ENCODE peak calls at places on chromosome 9, in six cellular contexts. Z is mesenchymal stem cell, V is IMR-90, C is H1, X is mesendoderm, I is neuronal stem cell. O is an unnamed sample.

GRCh38 chr9:122370303-122370702 is 521 bp upstream of the PTGS1 start:
- DNase-seq in Z (no peak), V (no peak), C (no peak), X (no peak), I (no peak), O (no peak)

GRCh38 chr9:98974994-98975712 is 31.4 kb downstream of the COL15A1 start:
- DNase-seq in Z (peak; percentile 65), V (peak; percentile 66), C (peak; percentile 99), X (peak; percentile 90), I (peak; percentile 74), O (peak; percentile 85)

GRCh38 chr9:83920469-83920941 is 727 bp downstream of the KIF27 start:
- DNase-seq in Z (peak; percentile 64), V (peak; percentile 38), C (no peak), X (peak; percentile 88), I (no peak), O (peak; percentile 37)

GRCh38 chr9:6014668-6015270 is 655 bp downstream of the RANBP6 start:
- DNase-seq in Z (peak; percentile 86), V (peak; percentile 84), C (no peak), X (peak; percentile 64), I (no peak), O (peak; percentile 88)

GRCh38 chr9:37371565-37372464 is 50.7 kb upstream of the GRHPR start:
- DNase-seq in Z (no peak), V (peak; percentile 58), C (no peak), X (no peak), I (no peak), O (peak; percentile 94)

GRCh38 chr9:92115977-92116285 is 718 bp upstream of the SPTLC1 start:
- DNase-seq in Z (no peak), V (no peak), C (no peak), X (no peak), I (no peak), O (no peak)

GRCh38 chr9:36903541-36904435 is 130.3 kb downstream of the PAX5 start:
- DNase-seq in Z (peak; percentile 76), V (peak; percentile 52), C (no peak), X (no peak), I (no peak), O (no peak)

GRCh38 chr9:111632051-111632450 is 917 bp downstream of the DNAJC25 start:
- DNase-seq in Z (peak; percentile 24), V (no peak), C (no peak), X (no peak), I (no peak), O (peak; percentile 14)

GRCh38 chr9:20728493-20729220 is 44.6 kb downstream of the FOCAD start:
- DNase-seq in Z (peak; percentile 20), V (peak; percentile 35), C (no peak), X (no peak), I (no peak), O (no peak)

GRCh38 chr9:99011161-99011709 is 67.5 kb downstream of the COL15A1 start:
- DNase-seq in Z (peak; percentile 58), V (peak; percentile 48), C (no peak), X (peak; percentile 87), I (peak; percentile 42), O (no peak)

GRCh38 chr9:105502276-105502675 is 54.4 kb downstream of the FSD1L start:
- DNase-seq in Z (no peak), V (peak; percentile 41), C (no peak), X (no peak), I (no peak), O (no peak)

GRCh38 chr9:33619666-33620404 is 95.8 kb downstream of the ANKRD18B start:
- DNase-seq in Z (peak; percentile 92), V (peak; percentile 97), C (no peak), X (peak; percentile 88), I (no peak), O (no peak)

GRCh38 chr9:4508246-4508906 is 18.1 kb downstream of the SLC1A1 start:
- DNase-seq in Z (peak; percentile 72), V (peak; percentile 53), C (no peak), X (peak; percentile 65), I (no peak), O (peak; percentile 66)

GRCh38 chr9:12732971-12733370 is 39.8 kb downstream of the TYRP1 start:
- DNase-seq in Z (no peak), V (no peak), C (no peak), X (no peak), I (no peak), O (no peak)

GRCh38 chr9:7858166-7858565 is 58.6 kb upstream of the DMAC1 start:
- DNase-seq in Z (no peak), V (no peak), C (no peak), X (no peak), I (no peak), O (no peak)

GRCh38 chr9:107674937-107675277 is 185.3 kb upstream of the KLF4 start:
- DNase-seq in Z (no peak), V (no peak), C (no peak), X (no peak), I (no peak), O (peak; percentile 57)

GRCh38 chr9:5536684-5537083 is 26.4 kb downstream of the PDCD1LG2 start:
- DNase-seq in Z (no peak), V (no peak), C (no peak), X (no peak), I (no peak), O (peak; percentile 22)

GRCh38 chr9:109241931-109242330 is 74.9 kb upstream of the FRRS1L start:
- DNase-seq in Z (no peak), V (no peak), C (no peak), X (no peak), I (no peak), O (no peak)

GRCh38 chr9:16982780-16983179 is 112.3 kb upstream of the BNC2 start:
- DNase-seq in Z (no peak), V (no peak), C (no peak), X (no peak), I (no peak), O (peak; percentile 54)

GRCh38 chr9:96056221-96056620 is 180.7 kb downstream of the ERCC6L2 start:
- DNase-seq in Z (no peak), V (no peak), C (no peak), X (no peak), I (no peak), O (no peak)

GRCh38 chr9:116842658-116843057 is 155.6 kb downstream of the TRIM32 start:
- DNase-seq in Z (no peak), V (no peak), C (peak; percentile 63), X (peak; percentile 68), I (no peak), O (peak; percentile 8)

GRCh38 chr9:72526901-72527800 is 5.7 kb downstream of the TMC1 start:
- DNase-seq in Z (peak; percentile 97), V (peak; percentile 93), C (peak; percentile 59), X (peak; percentile 92), I (peak; percentile 62), O (peak; percentile 56)

GRCh38 chr9:22160235-22160634 is 151.1 kb upstream of the CDKN2B start:
- DNase-seq in Z (no peak), V (peak; percentile 69), C (no peak), X (no peak), I (no peak), O (no peak)

GRCh38 chr9:108634164-108634563 is 221.6 kb downstream of the ACTL7B start:
- DNase-seq in Z (no peak), V (no peak), C (no peak), X (no peak), I (no peak), O (no peak)

GRCh38 chr9:76453785-76454184 is 5.2 kb upstream of the GCNT1 start:
- DNase-seq in Z (peak; percentile 64), V (peak; percentile 83), C (no peak), X (no peak), I (no peak), O (peak; percentile 90)

GRCh38 chr9:107874591-107875374 is 385.2 kb upstream of the KLF4 start:
- DNase-seq in Z (no peak), V (no peak), C (no peak), X (no peak), I (no peak), O (peak; percentile 91)

GRCh38 chr9:127945942-127946341 is 8.3 kb upstream of the DPM2 start:
- DNase-seq in Z (no peak), V (no peak), C (no peak), X (no peak), I (no peak), O (no peak)

GRCh38 chr9:127083133-127083532 is 39.3 kb downstream of the ANGPTL2 start:
- DNase-seq in Z (no peak), V (no peak), C (no peak), X (no peak), I (no peak), O (no peak)

GRCh38 chr9:121700165-121700830 is 48.9 kb downstream of the DAB2IP start:
- DNase-seq in Z (peak; percentile 37), V (peak; percentile 48), C (peak; percentile 77), X (peak; percentile 71), I (peak; percentile 12), O (no peak)

GRCh38 chr9:69427286-69427685 is 102.3 kb downstream of the ENTREP1 start:
- DNase-seq in Z (peak; percentile 70), V (peak; percentile 11), C (no peak), X (no peak), I (no peak), O (no peak)

GRCh38 chr9:35727676-35728040 is 4.3 kb downstream of the TLN1 start:
- DNase-seq in Z (no peak), V (no peak), C (no peak), X (no peak), I (no peak), O (peak; percentile 30)
- H4K8ac ChIP-seq in Z (peak overlapping the region; percentile 71), V (peak overlapping the region; percentile 99), C (peak overlapping the region; percentile 69), X (no peak overlapping the region), I (no peak overlapping the region), O (peak overlapping the region; percentile 90)

GRCh38 chr9:134929560-134930158 is 11.9 kb upstream of the FCN1 start:
- DNase-seq in Z (no peak), V (no peak), C (no peak), X (no peak), I (no peak), O (no peak)
- H3K4me3 ChIP-seq in Z (no peak overlapping the region), V (no peak overlapping the region), C (no peak overlapping the region), X (no peak overlapping the region), I (no peak overlapping the region), O (no peak overlapping the region)

GRCh38 chr9:130996672-130997394 is 12.1 kb upstream of the LAMC3 start:
- DNase-seq in Z (no peak), V (no peak), C (no peak), X (no peak), I (no peak), O (no peak)
- H4K8ac ChIP-seq in Z (no peak overlapping the region), V (no peak overlapping the region), C (peak overlapping the region; percentile 45), X (no peak overlapping the region), I (no peak overlapping the region), O (no peak overlapping the region)

GRCh38 chr9:130328349-130328801 is 62.8 kb downstream of the HMCN2 start:
- DNase-seq in Z (peak; percentile 79), V (peak; percentile 43), C (no peak), X (no peak), I (no peak), O (peak; percentile 45)

GRCh38 chr9:130327070-130327780 is 61.7 kb downstream of the HMCN2 start:
- DNase-seq in Z (no peak), V (no peak), C (peak; percentile 92), X (peak; percentile 61), I (no peak), O (peak; percentile 44)

GRCh38 chr9:130323051-130323757 is 57.6 kb downstream of the HMCN2 start:
- DNase-seq in Z (no peak), V (no peak), C (no peak), X (no peak), I (no peak), O (no peak)

GRCh38 chr9:130327781-130328348 is 62.3 kb downstream of the HMCN2 start:
- DNase-seq in Z (peak; percentile 64), V (peak; percentile 47), C (no peak), X (no peak), I (no peak), O (peak; percentile 76)

GRCh38 chr9:130325921-130326320 is 60.4 kb downstream of the HMCN2 start:
- DNase-seq in Z (no peak), V (no peak), C (no peak), X (no peak), I (no peak), O (peak; percentile 90)
- H3K4me3 ChIP-seq in Z (no peak overlapping the region), V (no peak overlapping the region), C (no peak overlapping the region), X (no peak overlapping the region), I (no peak overlapping the region), O (no peak overlapping the region)

O was measured in trophoblast cell.